ENCODE peak calls at places on chromosomes 16 and 17, in four cellular contexts. E, F, O and I are unnamed samples.

GRCh38 chr17:48487221-48487620 is 43.6 kb downstream of the HOXB1 start:
- DNase-seq in E (no peak), F (no peak), O (no peak), I (no peak)

GRCh38 chr17:80151333-80151732 is 4.4 kb upstream of the EIF4A3 start:
- DNase-seq in O (no peak), F (peak; percentile 77), E (peak; percentile 84), I (peak; percentile 92)

GRCh38 chr17:73166731-73167581 is 2.1 kb downstream of the SSTR2 start:
- DNase-seq in O (no peak), F (no peak), E (peak; percentile 27), I (no peak)

GRCh38 chr16:75372236-75372856 is 61.0 kb downstream of the CFDP1 start:
- DNase-seq in E (peak; percentile 86), F (peak; percentile 62), O (no peak), I (peak; percentile 71)

GRCh38 chr16:60204221-60204620 is 1470.1 kb upstream of the GOT2 start:
- DNase-seq in E (no peak), F (no peak), O (no peak), I (no peak)

GRCh38 chr17:17439971-17440843 is 36.6 kb upstream of the MED9 start:
- DNase-seq in F (peak; percentile 58), E (peak; percentile 56), O (peak; percentile 80), I (peak; percentile 65)

GRCh38 chr16:19909750-19910322 is 25.2 kb upstream of the GPRC5B start:
- DNase-seq in E (no peak), O (no peak), F (peak; percentile 24), I (no peak)

GRCh38 chr16:83351846-83352245 is 455.9 kb upstream of the HSBP1 start:
- DNase-seq in E (no peak), O (no peak), F (peak; percentile 30), I (peak; percentile 51)

GRCh38 chr17:75828051-75828400 is 16.2 kb downstream of the UNC13D start:
- DNase-seq in F (no peak), E (no peak), O (no peak), I (no peak)

GRCh38 chr16:69691980-69692911 is 34.1 kb downstream of the NQO1 start:
- DNase-seq in E (no peak), F (peak; percentile 19), O (no peak), I (peak; percentile 69)

GRCh38 chr17:42107597-42108576 is 4.6 kb downstream of the DHX58 start:
- DNase-seq in F (peak; percentile 60), O (peak; percentile 86), E (no peak), I (peak; percentile 71)

GRCh38 chr17:42104264-42104663 is 6.0 kb upstream of the ZNF385C start:
- DNase-seq in E (no peak), O (no peak), F (no peak), I (no peak)

GRCh38 chr17:42106009-42106408 is 6.5 kb downstream of the DHX58 start:
- DNase-seq in E (no peak), F (no peak), O (no peak), I (no peak)

GRCh38 chr17:42109086-42109485 is 3.4 kb downstream of the DHX58 start:
- DNase-seq in F (no peak), E (no peak), O (no peak), I (no peak)

GRCh38 chr17:42107124-42107523 is 5.4 kb downstream of the DHX58 start:
- DNase-seq in O (no peak), F (no peak), E (no peak), I (no peak)
- H3K4me3 ChIP-seq in O (peak overlapping the region; percentile 34), F (peak overlapping the region; percentile 23), E (no peak overlapping the region), I (no peak overlapping the region)

GRCh38 chr17:21275579-21276339 is 8.8 kb upstream of the MAP2K3 start:
- DNase-seq in F (peak; percentile 85), O (peak; percentile 95), E (peak; percentile 73), I (peak; percentile 77)
- TF ChIP-seq CTCF in F (no peak), O (no peak), E (peak; percentile 15), I (no peak)

GRCh38 chr16:11768850-11769249 is 26.2 kb upstream of the TXNDC11 start:
- DNase-seq in F (no peak), O (no peak), E (no peak), I (no peak)
- H3K4me3 ChIP-seq in F (no peak overlapping the region), O (no peak overlapping the region), E (no peak overlapping the region), I (no peak overlapping the region)

DNA sequence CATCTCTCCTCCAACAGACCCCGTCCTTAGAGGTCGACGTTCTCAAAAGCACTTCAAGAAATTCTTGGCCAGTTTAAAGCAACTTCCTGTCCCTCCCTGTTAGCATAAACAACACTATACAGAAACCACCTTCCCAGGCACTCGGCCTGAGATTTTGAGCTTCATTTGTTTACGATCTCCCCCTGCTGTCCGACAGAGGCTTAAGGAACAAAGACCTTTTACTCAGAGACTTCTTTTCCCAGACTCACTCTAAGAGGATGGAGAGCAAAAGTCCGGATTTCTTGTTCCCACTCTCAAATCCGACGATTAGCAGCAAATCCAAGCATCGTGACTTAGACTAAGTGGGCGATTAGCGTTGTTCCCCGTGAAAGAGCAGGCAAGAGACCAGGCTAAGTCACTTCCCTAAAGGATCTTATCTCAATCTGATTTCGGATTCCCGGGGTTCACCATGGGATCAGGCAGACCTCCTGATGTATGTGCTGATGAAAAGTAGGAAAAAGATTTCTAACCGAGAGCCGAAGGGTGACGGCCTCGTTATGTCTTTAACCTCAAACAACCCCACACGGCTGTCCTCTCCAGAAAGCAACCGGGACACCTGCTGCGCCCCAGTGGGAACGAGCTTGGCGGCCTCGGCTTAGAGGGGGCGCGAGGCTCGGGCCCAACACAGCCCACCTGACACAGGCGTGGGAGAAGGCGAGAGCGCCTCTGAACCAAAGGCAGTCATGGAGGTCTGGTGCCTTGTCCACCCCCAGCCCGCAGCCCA is 591 bp downstream of the INPP5K start:
- DNase-seq in F (peak; percentile 93), E (peak; percentile 93), O (peak; percentile 64), I (peak; percentile 96)
- TF ChIP-seq CTCF in F (peak; percentile 71), E (peak; percentile 75), O (peak; percentile 36), I (peak; percentile 84)

GRCh38 chr17:8153550-8153956 is 1.3 kb upstream of the PER1 start:
- DNase-seq in F (peak; percentile 98), E (peak; percentile 98), O (peak; percentile 73), I (peak; percentile 98)

GRCh38 chr17:8152112-8152775 is at the start of gene PER1:
- DNase-seq in O (peak; percentile 97), F (peak; percentile 98), E (peak; percentile 93), I (peak; percentile 99)

GRCh38 chr17:8151641-8152111 is 528 bp downstream of the PER1 start:
- DNase-seq in O (peak; percentile 90), E (peak; percentile 83), F (peak; percentile 88), I (peak; percentile 91)

GRCh38 chr17:8153957-8154607 is 1.9 kb upstream of the PER1 start:
- DNase-seq in O (peak; percentile 100), E (peak; percentile 99), F (peak; percentile 100), I (peak; percentile 100)

GRCh38 chr17:8152981-8153549 is 861 bp upstream of the PER1 start:
- DNase-seq in O (no peak), E (peak; percentile 15), F (no peak), I (no peak)
- H3K4me3 ChIP-seq in O (peak overlapping the region; percentile 66), E (peak overlapping the region; percentile 81), F (no peak overlapping the region), I (peak overlapping the region; percentile 94)

GRCh38 chr17:82376042-82376730 is 4.6 kb downstream of the UTS2R start:
- DNase-seq in E (no peak), O (no peak), F (no peak), I (no peak)
- TF ChIP-seq CTCF in E (no peak), O (no peak), F (no peak), I (no peak)

GRCh38 chr16:4110680-4111079 is 5.6 kb downstream of the ADCY9 start:
- DNase-seq in F (no peak), O (peak; percentile 31), E (no peak), I (no peak)

GRCh38 chr16:4114257-4115208 is 1.7 kb downstream of the ADCY9 start:
- DNase-seq in E (no peak), F (no peak), O (no peak), I (no peak)

GRCh38 chr16:4110065-4110464 is 6.2 kb downstream of the ADCY9 start:
- DNase-seq in E (no peak), F (no peak), O (no peak), I (no peak)

GRCh38 chr16:4113358-4114256 is 2.6 kb downstream of the ADCY9 start:
- DNase-seq in F (no peak), O (no peak), E (peak; percentile 32), I (no peak)

GRCh38 chr16:4111748-4112696 is 4.2 kb downstream of the ADCY9 start:
- DNase-seq in F (no peak), O (no peak), E (peak; percentile 53), I (peak; percentile 46)
- H3K4me3 ChIP-seq in F (peak overlapping the region; percentile 25), O (peak overlapping the region; percentile 78), E (peak overlapping the region; percentile 79), I (peak overlapping the region; percentile 38)

DNA sequence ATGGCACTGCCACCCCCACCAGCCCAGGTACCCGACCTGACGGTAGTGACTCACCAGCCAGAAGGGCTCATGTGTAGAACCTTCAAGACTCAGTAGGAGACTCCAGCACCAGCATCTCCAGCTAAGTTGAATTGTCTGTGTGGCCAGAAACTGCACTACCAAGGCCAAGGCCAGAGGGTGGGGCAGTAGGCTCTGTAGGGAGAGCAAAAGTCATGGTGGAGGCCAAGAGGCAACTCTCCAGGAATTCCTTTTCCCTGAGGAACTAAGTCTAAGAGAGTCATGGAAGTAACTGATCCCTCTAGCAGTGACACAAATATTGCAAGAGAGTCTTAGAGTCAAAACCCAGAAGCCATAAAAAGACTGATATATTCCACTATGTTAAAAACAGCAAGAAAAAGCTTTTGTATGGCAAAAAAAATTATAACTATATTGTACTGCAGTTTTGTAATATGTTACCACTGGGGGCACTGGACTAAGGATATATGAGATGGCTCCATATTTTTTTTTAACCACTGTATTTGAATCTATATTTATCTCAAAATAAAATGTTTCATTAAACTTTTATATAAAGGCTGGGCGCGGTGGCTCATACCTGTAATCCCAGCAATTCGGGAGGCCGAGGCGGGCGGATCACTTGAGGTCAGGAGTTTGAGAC is 30.2 kb upstream of the GUCY2D start:
- DNase-seq in O (no peak), F (peak; percentile 19), E (peak; percentile 23), I (peak; percentile 48)
- TF ChIP-seq CTCF in O (peak; percentile 25), F (peak; percentile 30), E (peak; percentile 35), I (peak; percentile 39)

DNA sequence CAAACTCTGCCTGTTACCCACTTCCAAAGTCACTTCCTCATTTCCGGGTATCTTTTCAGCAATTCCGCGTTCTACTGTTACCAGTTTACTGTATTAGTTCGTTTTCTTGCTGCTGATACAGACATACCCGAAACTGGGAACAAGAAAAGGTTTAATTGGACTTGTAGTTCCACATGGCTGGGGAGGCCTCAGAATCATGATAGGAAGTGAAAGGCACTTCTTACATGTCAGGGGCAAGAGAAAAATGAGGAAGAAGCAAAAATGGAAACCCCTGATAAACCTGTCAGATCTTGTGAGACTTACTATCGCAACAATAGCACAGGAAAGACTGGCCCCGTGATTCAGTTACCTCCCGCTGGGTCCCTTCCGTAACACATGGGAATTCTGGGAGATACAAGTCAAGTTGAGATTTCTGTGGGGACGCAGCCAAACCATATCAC is 30.9 kb downstream of the PAFAH1B1 start:
- DNase-seq in E (no peak), O (no peak), F (no peak), I (peak; percentile 39)
- H3K4me3 ChIP-seq in E (no peak overlapping the region), O (no peak overlapping the region), F (no peak overlapping the region), I (no peak overlapping the region)

GRCh38 chr16:85027968-85028637 is 508 bp downstream of the KIAA0513 start:
- DNase-seq in O (no peak), E (no peak), F (no peak), I (no peak)
- TF ChIP-seq CTCF in O (no peak), E (no peak), F (peak; percentile 12), I (peak; percentile 11)